ENCODE peak calls at places on chromosomes 2 and 18, in six cellular contexts. One of them, this sample, is unnamed.

GRCh38 chr2:197909377-197909776 is 105.0 kb downstream of the PLCL1 start:
- DNase-seq in thyroid gland: no peak
- DNase-seq in tibial nerve: no peak
- DNase-seq in transverse colon: no peak
- DNase-seq in prostate gland: no peak
- DNase-seq in IMR-90: peak
- DNase-seq in this sample: no peak

GRCh38 chr2:199798881-199799580 is 52.0 kb downstream of the FTCDNL1 start:
- DNase-seq in thyroid gland: peak
- DNase-seq in tibial nerve: no peak
- DNase-seq in transverse colon: peak
- DNase-seq in prostate gland: no peak
- DNase-seq in IMR-90: no peak
- DNase-seq in this sample: no peak

GRCh38 chr2:127612111-127612822 is 33.7 kb upstream of the GPR17 start:
- DNase-seq in thyroid gland: no peak
- DNase-seq in tibial nerve: no peak
- DNase-seq in transverse colon: peak
- DNase-seq in prostate gland: no peak
- DNase-seq in IMR-90: no peak
- DNase-seq in this sample: peak

GRCh38 chr2:20171445-20171977 is 53.4 kb downstream of the SDC1 start:
- DNase-seq in thyroid gland: no peak
- DNase-seq in tibial nerve: no peak
- DNase-seq in transverse colon: no peak
- DNase-seq in prostate gland: no peak
- DNase-seq in IMR-90: no peak
- DNase-seq in this sample: no peak

GRCh38 chr2:118848381-118849225 is 1.2 kb upstream of the EN1 start:
- DNase-seq in thyroid gland: no peak
- DNase-seq in tibial nerve: no peak
- DNase-seq in transverse colon: no peak
- DNase-seq in prostate gland: no peak
- DNase-seq in IMR-90: no peak
- DNase-seq in this sample: no peak

GRCh38 chr2:240820014-240820606 is at the start of gene KIF1A:
- DNase-seq in thyroid gland: no peak
- DNase-seq in tibial nerve: no peak
- DNase-seq in transverse colon: no peak
- DNase-seq in prostate gland: peak
- DNase-seq in IMR-90: no peak
- DNase-seq in this sample: no peak

GRCh38 chr18:36950282-36950681 is 121.4 kb downstream of the KIAA1328 start:
- DNase-seq in thyroid gland: no peak
- DNase-seq in tibial nerve: no peak
- DNase-seq in transverse colon: no peak
- DNase-seq in prostate gland: no peak
- DNase-seq in IMR-90: no peak
- DNase-seq in this sample: no peak

GRCh38 chr18:47174545-47175116 is 1.5 kb downstream of the IER3IP1 start:
- DNase-seq in thyroid gland: no peak
- DNase-seq in tibial nerve: no peak
- DNase-seq in transverse colon: no peak
- DNase-seq in prostate gland: no peak
- DNase-seq in IMR-90: no peak
- DNase-seq in this sample: no peak

GRCh38 chr2:236507393-236508085 is 62.1 kb upstream of the ACKR3 start:
- DNase-seq in thyroid gland: peak
- DNase-seq in tibial nerve: no peak
- DNase-seq in transverse colon: peak
- DNase-seq in prostate gland: peak
- DNase-seq in IMR-90: no peak
- DNase-seq in this sample: peak

GRCh38 chr18:46401486-46402115 is 255.4 kb downstream of the LOXHD1 start:
- DNase-seq in thyroid gland: peak
- DNase-seq in tibial nerve: no peak
- DNase-seq in transverse colon: no peak
- DNase-seq in prostate gland: no peak
- DNase-seq in IMR-90: no peak
- DNase-seq in this sample: no peak

GRCh38 chr2:769771-770170 is 92.6 kb upstream of the TMEM18 start:
- DNase-seq in thyroid gland: no peak
- DNase-seq in tibial nerve: no peak
- DNase-seq in transverse colon: no peak
- DNase-seq in prostate gland: no peak
- DNase-seq in IMR-90: peak
- DNase-seq in this sample: no peak

GRCh38 chr18:22391571-22392359 is 25.9 kb downstream of the CTAGE1 start:
- DNase-seq in thyroid gland: no peak
- DNase-seq in tibial nerve: no peak
- DNase-seq in transverse colon: peak
- DNase-seq in prostate gland: no peak
- DNase-seq in IMR-90: peak
- DNase-seq in this sample: peak

GRCh38 chr2:127158614-127159290 is 51.8 kb upstream of the BIN1 start:
- DNase-seq in thyroid gland: no peak
- DNase-seq in tibial nerve: no peak
- DNase-seq in transverse colon: no peak
- DNase-seq in prostate gland: no peak
- DNase-seq in IMR-90: no peak
- DNase-seq in this sample: peak

GRCh38 chr2:235849489-235849888 is 318.7 kb downstream of the GBX2 start:
- DNase-seq in thyroid gland: no peak
- DNase-seq in tibial nerve: no peak
- DNase-seq in transverse colon: no peak
- DNase-seq in prostate gland: no peak
- DNase-seq in IMR-90: no peak
- DNase-seq in this sample: no peak

GRCh38 chr2:39266139-39266805 is 22.5 kb upstream of the CDKL4 start:
- DNase-seq in thyroid gland: no peak
- DNase-seq in tibial nerve: no peak
- DNase-seq in transverse colon: no peak
- DNase-seq in prostate gland: no peak
- DNase-seq in IMR-90: peak
- DNase-seq in this sample: no peak

GRCh38 chr2:10784719-10785118 is 27.9 kb downstream of the PDIA6 start:
- DNase-seq in thyroid gland: no peak
- DNase-seq in tibial nerve: no peak
- DNase-seq in transverse colon: no peak
- DNase-seq in prostate gland: no peak
- DNase-seq in IMR-90: no peak
- DNase-seq in this sample: no peak

GRCh38 chr18:46324556-46324955 is 220.4 kb downstream of the HAUS1 start:
- DNase-seq in thyroid gland: no peak
- DNase-seq in tibial nerve: no peak
- DNase-seq in transverse colon: no peak
- DNase-seq in prostate gland: no peak
- DNase-seq in IMR-90: peak
- DNase-seq in this sample: no peak

GRCh38 chr2:236146436-236146835 is 21.8 kb downstream of the GBX2 start:
- DNase-seq in thyroid gland: no peak
- DNase-seq in tibial nerve: no peak
- DNase-seq in transverse colon: no peak
- DNase-seq in prostate gland: no peak
- DNase-seq in IMR-90: no peak
- DNase-seq in this sample: no peak

GRCh38 chr2:236440110-236440881 is 129.3 kb upstream of the ACKR3 start:
- DNase-seq in thyroid gland: peak
- DNase-seq in tibial nerve: no peak
- DNase-seq in transverse colon: no peak
- DNase-seq in prostate gland: no peak
- DNase-seq in IMR-90: no peak
- DNase-seq in this sample: no peak

GRCh38 chr2:64019083-64019974 is at the start of gene VPS54:
- DNase-seq in thyroid gland: peak
- DNase-seq in tibial nerve: peak
- DNase-seq in transverse colon: peak
- DNase-seq in prostate gland: peak
- DNase-seq in IMR-90: peak
- DNase-seq in this sample: peak
- TF ChIP-seq POLR2A in thyroid gland: no peak
- TF ChIP-seq POLR2A in tibial nerve: peak
- TF ChIP-seq POLR2A in transverse colon: peak
- TF ChIP-seq POLR2A in prostate gland: peak
- TF ChIP-seq POLR2A in IMR-90: peak
- TF ChIP-seq POLR2A in this sample: peak

GRCh38 chr2:136116813-136117390 is 1.0 kb downstream of the CXCR4 start:
- DNase-seq in thyroid gland: peak
- DNase-seq in tibial nerve: no peak
- DNase-seq in transverse colon: peak
- DNase-seq in prostate gland: no peak
- DNase-seq in IMR-90: no peak
- DNase-seq in this sample: no peak
- TF ChIP-seq POLR2A in thyroid gland: no peak
- TF ChIP-seq POLR2A in tibial nerve: no peak
- TF ChIP-seq POLR2A in transverse colon: no peak
- TF ChIP-seq POLR2A in prostate gland: no peak
- TF ChIP-seq POLR2A in IMR-90: no peak
- TF ChIP-seq POLR2A in this sample: no peak

GRCh38 chr2:61177727-61178549 is 15.9 kb downstream of the C2orf74 start:
- DNase-seq in thyroid gland: peak
- DNase-seq in tibial nerve: no peak
- DNase-seq in transverse colon: peak
- DNase-seq in prostate gland: peak
- DNase-seq in IMR-90: peak
- DNase-seq in this sample: peak
- TF ChIP-seq POLR2A in thyroid gland: no peak
- TF ChIP-seq POLR2A in tibial nerve: no peak
- TF ChIP-seq POLR2A in transverse colon: no peak
- TF ChIP-seq POLR2A in prostate gland: peak
- TF ChIP-seq POLR2A in IMR-90: no peak
- TF ChIP-seq POLR2A in this sample: no peak

DNA sequence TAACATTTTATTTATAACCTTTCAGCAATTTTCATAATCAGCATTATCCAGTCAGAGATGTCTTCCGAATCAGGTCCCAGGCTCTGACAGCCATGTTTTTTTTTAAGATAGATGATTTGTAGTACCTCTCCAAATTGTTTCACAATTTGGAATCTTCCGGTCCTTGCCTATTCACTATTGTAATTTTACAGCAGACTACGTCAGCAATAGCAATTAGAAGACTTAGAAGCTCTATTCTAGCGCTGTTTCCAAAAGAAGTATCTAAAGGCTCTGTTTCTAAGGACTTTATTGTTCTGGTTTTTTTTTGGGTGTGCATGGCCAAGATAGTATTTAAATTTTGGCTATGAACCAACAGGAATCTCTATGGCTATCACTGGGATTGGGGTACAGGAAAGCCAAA is 94.6 kb upstream of the PELI1 start:
- DNase-seq in thyroid gland: no peak
- DNase-seq in tibial nerve: no peak
- DNase-seq in transverse colon: no peak
- DNase-seq in prostate gland: no peak
- DNase-seq in IMR-90: no peak
- DNase-seq in this sample: no peak
- TF ChIP-seq POLR2A in thyroid gland: no peak
- TF ChIP-seq POLR2A in tibial nerve: no peak
- TF ChIP-seq POLR2A in transverse colon: no peak
- TF ChIP-seq POLR2A in prostate gland: no peak
- TF ChIP-seq POLR2A in IMR-90: no peak
- TF ChIP-seq POLR2A in this sample: no peak

GRCh38 chr2:50723549-50723948 is 308.4 kb downstream of the NRXN1 start:
- DNase-seq in thyroid gland: no peak
- DNase-seq in tibial nerve: no peak
- DNase-seq in transverse colon: no peak
- DNase-seq in prostate gland: no peak
- DNase-seq in IMR-90: no peak
- DNase-seq in this sample: no peak
- TF ChIP-seq POLR2A in thyroid gland: no peak
- TF ChIP-seq POLR2A in tibial nerve: no peak
- TF ChIP-seq POLR2A in transverse colon: no peak
- TF ChIP-seq POLR2A in prostate gland: no peak
- TF ChIP-seq POLR2A in IMR-90: no peak
- TF ChIP-seq POLR2A in this sample: no peak

GRCh38 chr2:36423619-36424120 is 68.1 kb downstream of the CRIM1 start:
- DNase-seq in thyroid gland: no peak
- DNase-seq in tibial nerve: no peak
- DNase-seq in transverse colon: no peak
- DNase-seq in prostate gland: no peak
- DNase-seq in IMR-90: no peak
- DNase-seq in this sample: no peak

GRCh38 chr2:36425771-36426340 is 70.3 kb downstream of the CRIM1 start:
- DNase-seq in thyroid gland: no peak
- DNase-seq in tibial nerve: no peak
- DNase-seq in transverse colon: no peak
- DNase-seq in prostate gland: no peak
- DNase-seq in IMR-90: no peak
- DNase-seq in this sample: no peak

GRCh38 chr2:36432479-36432878 is 76.9 kb downstream of the CRIM1 start:
- DNase-seq in thyroid gland: no peak
- DNase-seq in tibial nerve: no peak
- DNase-seq in transverse colon: no peak
- DNase-seq in prostate gland: no peak
- DNase-seq in IMR-90: no peak
- DNase-seq in this sample: no peak

GRCh38 chr2:36423172-36423571 is 67.6 kb downstream of the CRIM1 start:
- DNase-seq in thyroid gland: no peak
- DNase-seq in tibial nerve: no peak
- DNase-seq in transverse colon: peak
- DNase-seq in prostate gland: no peak
- DNase-seq in IMR-90: no peak
- DNase-seq in this sample: no peak

GRCh38 chr2:36427790-36428243 is 72.2 kb downstream of the CRIM1 start:
- DNase-seq in thyroid gland: no peak
- DNase-seq in tibial nerve: no peak
- DNase-seq in transverse colon: no peak
- DNase-seq in prostate gland: no peak
- DNase-seq in IMR-90: peak
- DNase-seq in this sample: no peak
- TF ChIP-seq POLR2A in thyroid gland: no peak
- TF ChIP-seq POLR2A in tibial nerve: no peak
- TF ChIP-seq POLR2A in transverse colon: no peak
- TF ChIP-seq POLR2A in prostate gland: no peak
- TF ChIP-seq POLR2A in IMR-90: no peak
- TF ChIP-seq POLR2A in this sample: no peak

DNA sequence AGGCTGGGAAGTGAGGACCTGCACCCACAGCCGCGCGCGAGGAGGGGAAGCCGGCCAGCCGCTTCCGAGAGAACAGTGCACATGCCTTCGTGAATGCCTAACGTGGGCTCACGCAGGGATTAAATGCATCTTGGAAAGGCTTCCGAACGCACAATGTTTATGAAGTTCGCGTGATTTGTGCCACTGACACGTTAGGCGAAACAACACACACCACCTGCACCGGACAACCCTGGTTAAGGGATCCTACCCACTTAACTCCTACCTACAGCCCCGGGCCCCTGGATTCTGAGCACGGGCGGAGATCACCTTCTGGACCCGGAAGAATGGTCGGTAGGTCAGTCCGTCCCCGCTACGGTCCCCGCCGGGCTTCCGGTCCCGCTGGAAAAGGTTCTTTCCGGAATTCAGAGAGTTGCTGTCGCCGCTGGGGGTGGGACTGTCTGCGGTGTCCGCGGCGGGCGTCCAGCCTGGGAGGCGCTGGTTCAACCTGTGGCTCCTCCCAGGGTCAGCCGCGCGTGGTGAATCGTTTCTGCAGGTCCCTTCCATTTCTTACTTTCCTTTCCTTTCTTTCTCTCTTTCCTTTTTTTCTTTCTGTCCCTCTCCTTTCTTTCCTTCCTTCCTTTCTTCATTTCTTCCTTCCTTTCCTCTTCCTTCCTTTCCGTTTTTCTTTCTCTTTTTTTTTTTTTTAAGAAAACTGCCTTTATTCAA is at the start of gene MTIF2:
- DNase-seq in thyroid gland: peak
- DNase-seq in tibial nerve: peak
- DNase-seq in transverse colon: peak
- DNase-seq in prostate gland: peak
- DNase-seq in IMR-90: peak
- DNase-seq in this sample: peak
- TF ChIP-seq POLR2A in thyroid gland: no peak
- TF ChIP-seq POLR2A in tibial nerve: peak
- TF ChIP-seq POLR2A in transverse colon: peak
- TF ChIP-seq POLR2A in prostate gland: peak
- TF ChIP-seq POLR2A in IMR-90: peak
- TF ChIP-seq POLR2A in this sample: no peak